ENCODE peak calls at places on chromosomes 1 and 21, in six cellular contexts. J is CD4-positive, CD25-positive, alpha-beta regulatory T cell; C is cardiac muscle cell; A is fibroblast of lung; D is upper lobe of right lung; V is AG04450. E is an unnamed sample.

GRCh38 chr1:229470406-229471043 is 36.6 kb upstream of the ACTA1 start:
- DNase-seq in D (no peak), C (no peak), A (no peak), J (no peak), V (no peak), E (no peak)

GRCh38 chr21:26445440-26445839 is 127.6 kb downstream of the CYYR1 start:
- DNase-seq in C (peak; percentile 63), J (no peak), V (no peak), D (no peak), A (peak; percentile 90), E (no peak)

GRCh38 chr1:180243517-180244221 is 13.6 kb downstream of the LHX4 start:
- DNase-seq in V (no peak), D (no peak), J (no peak), C (no peak), A (no peak), E (no peak)

GRCh38 chr21:38170705-38171682 is 85.8 kb upstream of the KCNJ15 start:
- DNase-seq in D (no peak), J (no peak), V (no peak), C (no peak), A (peak; percentile 45), E (no peak)

GRCh38 chr1:156642265-156643185 is 608 bp downstream of the BCAN start:
- DNase-seq in C (no peak), V (no peak), J (no peak), A (no peak), D (no peak), E (no peak)

GRCh38 chr1:246785536-246786111 is 61.4 kb downstream of the SCCPDH start:
- DNase-seq in A (no peak), J (no peak), C (no peak), V (no peak), D (no peak), E (no peak)

GRCh38 chr1:84433253-84434080 is 35.2 kb downstream of the DNASE2B start:
- DNase-seq in V (peak; percentile 58), J (peak; percentile 26), A (peak; percentile 72), C (peak; percentile 88), D (no peak), E (peak; percentile 81)

GRCh38 chr1:93552751-93553455 is 105.0 kb downstream of the FNBP1L start:
- DNase-seq in V (no peak), A (peak; percentile 86), D (no peak), C (peak; percentile 80), J (no peak), E (no peak)

GRCh38 chr1:169102567-169102966 is 3.9 kb upstream of the ATP1B1 start:
- DNase-seq in C (peak; percentile 81), A (peak; percentile 90), D (peak; percentile 64), V (peak; percentile 59), J (no peak), E (no peak)

GRCh38 chr1:219514728-219515127 is 98.2 kb downstream of the ZC3H11B start:
- DNase-seq in V (no peak), D (no peak), C (peak; percentile 24), J (no peak), A (no peak), E (no peak)

GRCh38 chr21:46627726-46628125 is 7.7 kb upstream of the PRMT2 start:
- DNase-seq in J (no peak), C (no peak), A (no peak), D (no peak), V (no peak), E (no peak)

GRCh38 chr1:248618878-248619277 is 16.0 kb downstream of the OR2T11 start:
- DNase-seq in C (peak; percentile 39), A (no peak), J (no peak), V (no peak), D (no peak), E (no peak)

GRCh38 chr1:81183157-81183952 is 617.4 kb upstream of the ADGRL2 start:
- DNase-seq in V (no peak), A (no peak), D (no peak), J (no peak), C (no peak), E (no peak)

GRCh38 chr1:159959451-159959850 is 5.4 kb upstream of the SLAMF9 start:
- DNase-seq in J (no peak), C (no peak), A (peak; percentile 11), V (no peak), D (no peak), E (no peak)

GRCh38 chr1:154940880-154941228 is 4.3 kb upstream of the PMVK start:
- DNase-seq in C (no peak), J (no peak), A (no peak), D (no peak), V (no peak), E (no peak)

GRCh38 chr1:151047591-151047924 is at the start of gene C1orf56:
- DNase-seq in D (peak; percentile 84), C (peak; percentile 82), A (peak; percentile 73), J (peak; percentile 60), V (no peak), E (peak; percentile 44)

GRCh38 chr1:185956881-185957280 is 222.7 kb downstream of the HMCN1 start:
- DNase-seq in A (peak; percentile 58), C (no peak), J (no peak), D (no peak), V (no peak), E (no peak)

GRCh38 chr1:30422251-30422650 is 301.1 kb downstream of the MATN1 start:
- DNase-seq in D (peak; percentile 36), J (no peak), V (no peak), A (no peak), C (no peak), E (no peak)

GRCh38 chr1:56948403-56949023 is 17.3 kb downstream of the C8B start:
- DNase-seq in J (no peak), C (peak; percentile 65), D (no peak), A (peak; percentile 49), V (no peak), E (no peak)

GRCh38 chr1:47701741-47702515 is 264.1 kb downstream of the FOXD2 start:
- DNase-seq in J (no peak), V (no peak), D (peak; percentile 11), C (no peak), A (no peak), E (no peak)

GRCh38 chr1:109197163-109198042 is 16.3 kb upstream of the SARS1 start:
- DNase-seq in V (peak; percentile 96), D (no peak), C (peak; percentile 96), A (peak; percentile 100), J (no peak), E (no peak)

GRCh38 chr1:243415663-243416365 is 160.0 kb downstream of the SDCCAG8 start:
- DNase-seq in D (no peak), J (no peak), C (no peak), A (no peak), V (no peak), E (peak; percentile 2)

GRCh38 chr1:158077366-158078256 is 84.2 kb downstream of the KIRREL1 start:
- DNase-seq in D (peak; percentile 54), C (no peak), V (no peak), A (no peak), J (no peak), E (no peak)

GRCh38 chr1:154442006-154442740 is 37.0 kb downstream of the IL6R start:
- DNase-seq in A (peak; percentile 80), D (no peak), C (peak; percentile 67), V (no peak), J (no peak), E (no peak)

GRCh38 chr21:39040494-39041110 is 142.6 kb downstream of the PSMG1 start:
- DNase-seq in V (no peak), A (no peak), C (peak; percentile 48), D (no peak), J (no peak), E (no peak)

GRCh38 chr1:154423303-154423987 is 18.3 kb downstream of the IL6R start:
- DNase-seq in J (no peak), A (peak; percentile 79), C (peak; percentile 70), V (no peak), D (no peak), E (no peak)

GRCh38 chr1:54547601-54548388 is at the start of gene ACOT11:
- DNase-seq in A (peak; percentile 58), V (no peak), D (peak; percentile 82), J (no peak), C (peak; percentile 87), E (no peak)

GRCh38 chr1:34176830-34177613 is at the start of gene C1orf94:
- DNase-seq in C (no peak), J (no peak), A (no peak), V (no peak), D (no peak), E (no peak)

GRCh38 chr1:20212685-20213331 is 26.5 kb upstream of the PLA2G2C start:
- DNase-seq in J (peak; percentile 28), C (peak; percentile 67), V (peak; percentile 18), A (peak; percentile 44), D (peak; percentile 85), E (peak; percentile 50)
- H3K27ac ChIP-seq in J (no peak overlapping the region), C (no peak overlapping the region), V (no peak overlapping the region), A (no peak overlapping the region), D (no peak overlapping the region), E (no peak overlapping the region)

GRCh38 chr1:161069201-161069685 is 448 bp downstream of the ARHGAP30 start:
- DNase-seq in V (no peak), C (no peak), D (no peak), A (no peak), J (no peak), E (peak; percentile 7)
- H3K27ac ChIP-seq in V (no peak overlapping the region), C (no peak overlapping the region), D (peak overlapping the region; percentile 84), A (no peak overlapping the region), J (peak overlapping the region; percentile 89), E (peak overlapping the region; percentile 93)

DNA sequence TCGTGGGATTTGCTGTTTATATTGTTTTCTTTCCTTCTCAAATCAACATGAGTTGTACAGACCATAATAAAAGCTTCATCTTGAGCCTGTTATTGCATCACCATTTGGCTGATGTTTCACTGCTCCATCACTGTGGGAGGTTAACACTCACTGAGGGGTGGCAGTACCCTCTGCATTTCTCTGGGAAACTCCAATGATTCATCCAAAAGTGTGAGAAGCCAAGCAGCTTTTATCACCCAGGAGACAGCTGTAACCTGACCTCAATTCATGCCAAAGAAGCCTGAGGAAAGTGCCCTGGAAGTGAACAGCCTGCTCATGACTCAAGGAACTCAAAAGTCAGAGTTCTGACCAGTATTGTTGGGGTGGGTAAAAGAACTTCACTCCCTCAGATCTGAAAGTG is 84.1 kb downstream of the GPR88 start:
- DNase-seq in A (peak; percentile 98), V (peak; percentile 92), J (no peak), C (peak; percentile 97), D (no peak), E (no peak)
- H3K27ac ChIP-seq in A (peak overlapping the region; percentile 53), V (peak overlapping the region; percentile 96), J (no peak overlapping the region), C (no peak overlapping the region), D (no peak overlapping the region), E (no peak overlapping the region)

GRCh38 chr1:39358491-39358890 is 132.9 kb upstream of the BMP8A start:
- DNase-seq in C (no peak), D (no peak), V (no peak), A (no peak), J (no peak), E (no peak)

GRCh38 chr1:39359028-39359570 is 132.3 kb upstream of the BMP8A start:
- DNase-seq in A (peak; percentile 72), J (no peak), C (peak; percentile 42), D (no peak), V (no peak), E (no peak)

GRCh38 chr1:39361446-39361845 is 130.0 kb upstream of the BMP8A start:
- DNase-seq in C (no peak), V (no peak), J (no peak), D (no peak), A (no peak), E (no peak)

GRCh38 chr1:39363267-39363666 is 128.2 kb upstream of the BMP8A start:
- DNase-seq in V (no peak), J (no peak), A (no peak), D (no peak), C (no peak), E (no peak)

GRCh38 chr1:39360726-39361125 is 130.7 kb upstream of the BMP8A start:
- DNase-seq in V (no peak), C (peak; percentile 61), A (no peak), D (no peak), J (no peak), E (no peak)
- H3K27ac ChIP-seq in V (no peak overlapping the region), C (peak overlapping the region; percentile 37), A (no peak overlapping the region), D (no peak overlapping the region), J (no peak overlapping the region), E (no peak overlapping the region)

GRCh38 chr1:23403735-23404486 is 20.6 kb downstream of the TCEA3 start:
- DNase-seq in V (peak; percentile 65), D (peak; percentile 92), A (peak; percentile 95), J (peak; percentile 65), C (peak; percentile 95), E (peak; percentile 74)
- H3K27ac ChIP-seq in V (peak overlapping the region; percentile 78), D (peak overlapping the region; percentile 31), A (peak overlapping the region; percentile 55), J (no peak overlapping the region), C (peak overlapping the region; percentile 77), E (no peak overlapping the region)